ENCODE peak calls at places on chromosomes 12 and 14, in six cellular contexts. One of them, this sample, is unnamed.

GRCh38 chr12:87382959-87383591 is 646.1 kb downstream of the C12orf50 start:
- DNase-seq in A172: no peak
- DNase-seq in NCI-H2029: no peak
- DNase-seq in iPS-NIHi11: no peak
- DNase-seq in GDM1: no peak
- DNase-seq in fibroblast of pulmonary artery: no peak
- DNase-seq in this sample: no peak

GRCh38 chr14:104141621-104142091 is 3.3 kb downstream of the KIF26A start:
- DNase-seq in A172: no peak
- DNase-seq in NCI-H2029: no peak
- DNase-seq in iPS-NIHi11: peak
- DNase-seq in GDM1: no peak
- DNase-seq in fibroblast of pulmonary artery: no peak
- DNase-seq in this sample: no peak

GRCh38 chr12:48977290-48978281 is 536 bp upstream of the WNT1 start:
- DNase-seq in A172: no peak
- DNase-seq in NCI-H2029: no peak
- DNase-seq in iPS-NIHi11: peak
- DNase-seq in GDM1: peak
- DNase-seq in fibroblast of pulmonary artery: peak
- DNase-seq in this sample: no peak

GRCh38 chr12:53123578-53124351 is 20.5 kb downstream of the SOAT2 start:
- DNase-seq in A172: no peak
- DNase-seq in NCI-H2029: no peak
- DNase-seq in iPS-NIHi11: peak
- DNase-seq in GDM1: no peak
- DNase-seq in fibroblast of pulmonary artery: peak
- DNase-seq in this sample: peak

GRCh38 chr12:132713123-132713522 is 2.5 kb downstream of the PGAM5 start:
- DNase-seq in A172: no peak
- DNase-seq in NCI-H2029: no peak
- DNase-seq in iPS-NIHi11: no peak
- DNase-seq in GDM1: no peak
- DNase-seq in fibroblast of pulmonary artery: no peak
- DNase-seq in this sample: no peak

GRCh38 chr14:67436006-67436866 is 24.3 kb upstream of the PLEK2 start:
- DNase-seq in A172: no peak
- DNase-seq in NCI-H2029: no peak
- DNase-seq in iPS-NIHi11: peak
- DNase-seq in GDM1: no peak
- DNase-seq in fibroblast of pulmonary artery: no peak
- DNase-seq in this sample: no peak

GRCh38 chr14:97407701-97408407 is 610.7 kb downstream of the VRK1 start:
- DNase-seq in A172: no peak
- DNase-seq in NCI-H2029: no peak
- DNase-seq in iPS-NIHi11: no peak
- DNase-seq in GDM1: no peak
- DNase-seq in fibroblast of pulmonary artery: no peak
- DNase-seq in this sample: no peak

GRCh38 chr14:94540031-94540794 is 21.0 kb upstream of the SERPINA4 start:
- DNase-seq in A172: no peak
- DNase-seq in NCI-H2029: no peak
- DNase-seq in iPS-NIHi11: no peak
- DNase-seq in GDM1: no peak
- DNase-seq in fibroblast of pulmonary artery: peak
- DNase-seq in this sample: no peak

GRCh38 chr12:130519-130918 is 64.0 kb downstream of the IQSEC3 start:
- DNase-seq in A172: no peak
- DNase-seq in NCI-H2029: no peak
- DNase-seq in iPS-NIHi11: no peak
- DNase-seq in GDM1: no peak
- DNase-seq in fibroblast of pulmonary artery: no peak
- DNase-seq in this sample: no peak

GRCh38 chr12:102917026-102917787 is at the start of gene PAH:
- DNase-seq in A172: no peak
- DNase-seq in NCI-H2029: peak
- DNase-seq in iPS-NIHi11: peak
- DNase-seq in GDM1: no peak
- DNase-seq in fibroblast of pulmonary artery: no peak
- DNase-seq in this sample: no peak

GRCh38 chr12:120693848-120694247 is 6.9 kb downstream of the MLEC start:
- DNase-seq in A172: no peak
- DNase-seq in NCI-H2029: no peak
- DNase-seq in iPS-NIHi11: peak
- DNase-seq in GDM1: no peak
- DNase-seq in fibroblast of pulmonary artery: no peak
- DNase-seq in this sample: no peak

GRCh38 chr12:26374934-26375333 is 179.6 kb downstream of the SSPN start:
- DNase-seq in A172: peak
- DNase-seq in NCI-H2029: no peak
- DNase-seq in iPS-NIHi11: no peak
- DNase-seq in GDM1: no peak
- DNase-seq in fibroblast of pulmonary artery: peak
- DNase-seq in this sample: no peak

GRCh38 chr14:79920180-79920579 is 291.1 kb downstream of the DIO2 start:
- DNase-seq in A172: no peak
- DNase-seq in NCI-H2029: no peak
- DNase-seq in iPS-NIHi11: no peak
- DNase-seq in GDM1: no peak
- DNase-seq in fibroblast of pulmonary artery: no peak
- DNase-seq in this sample: no peak

GRCh38 chr12:93247313-93248057 is 130.2 kb upstream of the NUDT4 start:
- DNase-seq in A172: no peak
- DNase-seq in NCI-H2029: no peak
- DNase-seq in iPS-NIHi11: no peak
- DNase-seq in GDM1: no peak
- DNase-seq in fibroblast of pulmonary artery: peak
- DNase-seq in this sample: no peak

GRCh38 chr14:101905614-101906013 is 58.8 kb upstream of the DYNC1H1 start:
- DNase-seq in A172: no peak
- DNase-seq in NCI-H2029: no peak
- DNase-seq in iPS-NIHi11: no peak
- DNase-seq in GDM1: no peak
- DNase-seq in fibroblast of pulmonary artery: no peak
- DNase-seq in this sample: no peak

GRCh38 chr12:51823875-51824565 is 24.5 kb downstream of the FIGNL2 start:
- DNase-seq in A172: peak
- DNase-seq in NCI-H2029: peak
- DNase-seq in iPS-NIHi11: peak
- DNase-seq in GDM1: peak
- DNase-seq in fibroblast of pulmonary artery: peak
- DNase-seq in this sample: peak

GRCh38 chr12:112824701-112825100 is 33.2 kb downstream of the RPH3A start:
- DNase-seq in A172: no peak
- DNase-seq in NCI-H2029: no peak
- DNase-seq in iPS-NIHi11: no peak
- DNase-seq in GDM1: no peak
- DNase-seq in fibroblast of pulmonary artery: no peak
- DNase-seq in this sample: no peak

GRCh38 chr12:32290411-32290810 is 108.9 kb upstream of the FGD4 start:
- DNase-seq in A172: no peak
- DNase-seq in NCI-H2029: no peak
- DNase-seq in iPS-NIHi11: no peak
- DNase-seq in GDM1: no peak
- DNase-seq in fibroblast of pulmonary artery: no peak
- DNase-seq in this sample: peak

GRCh38 chr12:19248929-19249602 is 119.5 kb downstream of the PLEKHA5 start:
- DNase-seq in A172: no peak
- DNase-seq in NCI-H2029: no peak
- DNase-seq in iPS-NIHi11: no peak
- DNase-seq in GDM1: no peak
- DNase-seq in fibroblast of pulmonary artery: peak
- DNase-seq in this sample: peak

GRCh38 chr14:87149583-87150354 is 843.2 kb downstream of the GALC start:
- DNase-seq in A172: no peak
- DNase-seq in NCI-H2029: no peak
- DNase-seq in iPS-NIHi11: peak
- DNase-seq in GDM1: no peak
- DNase-seq in fibroblast of pulmonary artery: peak
- DNase-seq in this sample: peak

GRCh38 chr12:112303004-112303403 is 79.2 kb downstream of the HECTD4 start:
- DNase-seq in A172: peak
- DNase-seq in NCI-H2029: no peak
- DNase-seq in iPS-NIHi11: no peak
- DNase-seq in GDM1: no peak
- DNase-seq in fibroblast of pulmonary artery: peak
- DNase-seq in this sample: peak

GRCh38 chr14:93115920-93116675 is at the start of gene ITPK1:
- DNase-seq in A172: no peak
- DNase-seq in NCI-H2029: no peak
- DNase-seq in iPS-NIHi11: peak
- DNase-seq in GDM1: peak
- DNase-seq in fibroblast of pulmonary artery: peak
- DNase-seq in this sample: peak

GRCh38 chr12:122668268-122668667 is 34.9 kb downstream of the HCAR2 start:
- DNase-seq in A172: no peak
- DNase-seq in NCI-H2029: no peak
- DNase-seq in iPS-NIHi11: no peak
- DNase-seq in GDM1: no peak
- DNase-seq in fibroblast of pulmonary artery: no peak
- DNase-seq in this sample: no peak

GRCh38 chr12:122062832-122063690 is 15.5 kb upstream of the MLXIP start:
- DNase-seq in A172: peak
- DNase-seq in NCI-H2029: peak
- DNase-seq in iPS-NIHi11: no peak
- DNase-seq in GDM1: peak
- DNase-seq in fibroblast of pulmonary artery: peak
- DNase-seq in this sample: peak

GRCh38 chr12:79187032-79187431 is 322.5 kb downstream of the SYT1 start:
- DNase-seq in A172: no peak
- DNase-seq in NCI-H2029: peak
- DNase-seq in iPS-NIHi11: no peak
- DNase-seq in GDM1: no peak
- DNase-seq in fibroblast of pulmonary artery: no peak
- DNase-seq in this sample: no peak

GRCh38 chr12:63068857-63069442 is 82.1 kb downstream of the AVPR1A start:
- DNase-seq in A172: peak
- DNase-seq in NCI-H2029: peak
- DNase-seq in iPS-NIHi11: peak
- DNase-seq in GDM1: peak
- DNase-seq in fibroblast of pulmonary artery: peak
- DNase-seq in this sample: peak

GRCh38 chr14:50772361-50772760 is 58.6 kb downstream of the NIN start:
- DNase-seq in A172: no peak
- DNase-seq in NCI-H2029: no peak
- DNase-seq in iPS-NIHi11: no peak
- DNase-seq in GDM1: no peak
- DNase-seq in fibroblast of pulmonary artery: no peak
- DNase-seq in this sample: no peak

GRCh38 chr14:71702799-71703198 is 229.4 kb upstream of the RGS6 start:
- DNase-seq in A172: no peak
- DNase-seq in NCI-H2029: no peak
- DNase-seq in iPS-NIHi11: no peak
- DNase-seq in GDM1: no peak
- DNase-seq in fibroblast of pulmonary artery: no peak
- DNase-seq in this sample: no peak

GRCh38 chr12:49868952-49869815 is 26.3 kb upstream of the BCDIN3D start:
- DNase-seq in A172: peak
- DNase-seq in NCI-H2029: peak
- DNase-seq in iPS-NIHi11: no peak
- DNase-seq in GDM1: no peak
- DNase-seq in fibroblast of pulmonary artery: peak
- DNase-seq in this sample: peak

GRCh38 chr14:22047105-22047504 is 373.5 kb upstream of the OR4E1 start:
- DNase-seq in A172: no peak
- DNase-seq in NCI-H2029: no peak
- DNase-seq in iPS-NIHi11: peak
- DNase-seq in GDM1: peak
- DNase-seq in fibroblast of pulmonary artery: peak
- DNase-seq in this sample: no peak

GRCh38 chr14:89870335-89870734 is 84.2 kb downstream of the EFCAB11 start:
- DNase-seq in A172: no peak
- DNase-seq in NCI-H2029: no peak
- DNase-seq in iPS-NIHi11: no peak
- DNase-seq in GDM1: no peak
- DNase-seq in fibroblast of pulmonary artery: no peak
- DNase-seq in this sample: no peak

GRCh38 chr12:32718926-32719325 is 36.8 kb downstream of the YARS2 start:
- DNase-seq in A172: no peak
- DNase-seq in NCI-H2029: no peak
- DNase-seq in iPS-NIHi11: no peak
- DNase-seq in GDM1: no peak
- DNase-seq in fibroblast of pulmonary artery: no peak
- DNase-seq in this sample: no peak

This sample was measured in HT1080.